ENCODE peak calls at places on chromosomes 16 and 17, in four cellular contexts. One of them, this sample, is unnamed.

GRCh38 chr16:82990155-82990554 is 363.4 kb downstream of the CDH13 start:
- DNase-seq in GM12878: no peak
- DNase-seq in H1: no peak
- DNase-seq in HepG2: no peak
- DNase-seq in this sample: no peak

GRCh38 chr16:57637424-57637823 is 9.0 kb downstream of the ADGRG1 start:
- DNase-seq in HepG2: no peak
- DNase-seq in GM12878: no peak
- DNase-seq in H1: no peak
- DNase-seq in this sample: no peak

GRCh38 chr17:44008205-44008909 is 3.9 kb downstream of the NAGS start:
- DNase-seq in H1: no peak
- DNase-seq in HepG2: no peak
- DNase-seq in GM12878: no peak
- DNase-seq in this sample: no peak

GRCh38 chr17:81509048-81509686 is 3.4 kb downstream of the ACTG1 start:
- DNase-seq in H1: no peak
- DNase-seq in GM12878: no peak
- DNase-seq in HepG2: peak
- DNase-seq in this sample: no peak

GRCh38 chr16:19835989-19836421 is 48.6 kb downstream of the GPRC5B start:
- DNase-seq in H1: no peak
- DNase-seq in GM12878: no peak
- DNase-seq in HepG2: no peak
- DNase-seq in this sample: no peak

GRCh38 chr17:20774472-20775135 is 195.1 kb downstream of the CDRT15L2 start:
- DNase-seq in HepG2: no peak
- DNase-seq in H1: no peak
- DNase-seq in GM12878: no peak
- DNase-seq in this sample: no peak

GRCh38 chr17:655618-656017 is 59.0 kb downstream of the VPS53 start:
- DNase-seq in H1: no peak
- DNase-seq in HepG2: no peak
- DNase-seq in GM12878: no peak
- DNase-seq in this sample: no peak

GRCh38 chr17:18319604-18320256 is 4.6 kb downstream of the SMCR8 start:
- DNase-seq in GM12878: no peak
- DNase-seq in HepG2: peak
- DNase-seq in H1: peak
- DNase-seq in this sample: no peak

GRCh38 chr17:75115545-75115944 is 5.8 kb downstream of the ARMC7 start:
- DNase-seq in H1: no peak
- DNase-seq in GM12878: no peak
- DNase-seq in HepG2: no peak
- DNase-seq in this sample: no peak

GRCh38 chr17:32876414-32877163 is at the start of gene MYO1D:
- DNase-seq in HepG2: peak
- DNase-seq in H1: no peak
- DNase-seq in GM12878: no peak
- DNase-seq in this sample: peak

GRCh38 chr16:17125671-17126070 is 345.1 kb downstream of the XYLT1 start:
- DNase-seq in HepG2: no peak
- DNase-seq in H1: no peak
- DNase-seq in GM12878: no peak
- DNase-seq in this sample: no peak

GRCh38 chr16:12896562-12896961 is 4.8 kb upstream of the SHISA9 start:
- DNase-seq in HepG2: peak
- DNase-seq in GM12878: no peak
- DNase-seq in H1: no peak
- DNase-seq in this sample: peak

GRCh38 chr17:77186141-77186604 is 45.4 kb downstream of the SEC14L1 start:
- DNase-seq in HepG2: no peak
- DNase-seq in GM12878: no peak
- DNase-seq in H1: no peak
- DNase-seq in this sample: no peak

GRCh38 chr17:3802461-3803307 is 1.7 kb upstream of the ITGAE start:
- DNase-seq in HepG2: peak
- DNase-seq in GM12878: no peak
- DNase-seq in H1: no peak
- DNase-seq in this sample: no peak

GRCh38 chr16:55406651-55407050 is 72.3 kb upstream of the MMP2 start:
- DNase-seq in GM12878: no peak
- DNase-seq in HepG2: no peak
- DNase-seq in H1: no peak
- DNase-seq in this sample: no peak

GRCh38 chr16:57801098-57801855 is 1.0 kb downstream of the KIFC3 start:
- DNase-seq in H1: no peak
- DNase-seq in HepG2: no peak
- DNase-seq in GM12878: no peak
- DNase-seq in this sample: peak

GRCh38 chr16:7363397-7364053 is 30.9 kb downstream of the RBFOX1 start:
- DNase-seq in H1: no peak
- DNase-seq in GM12878: no peak
- DNase-seq in HepG2: no peak
- DNase-seq in this sample: no peak

GRCh38 chr16:87131996-87132345 is 185.2 kb downstream of the C16orf95 start:
- DNase-seq in GM12878: no peak
- DNase-seq in HepG2: no peak
- DNase-seq in H1: no peak
- DNase-seq in this sample: no peak

GRCh38 chr16:1917056-1917664 is 1.1 kb downstream of the HS3ST6 start:
- DNase-seq in GM12878: no peak
- DNase-seq in HepG2: no peak
- DNase-seq in H1: no peak
- DNase-seq in this sample: no peak
- TF ChIP-seq EZH2 in GM12878: no peak
- TF ChIP-seq EZH2 in HepG2: no peak
- TF ChIP-seq EZH2 in H1: no peak
- TF ChIP-seq EZH2 in this sample: no peak

DNA sequence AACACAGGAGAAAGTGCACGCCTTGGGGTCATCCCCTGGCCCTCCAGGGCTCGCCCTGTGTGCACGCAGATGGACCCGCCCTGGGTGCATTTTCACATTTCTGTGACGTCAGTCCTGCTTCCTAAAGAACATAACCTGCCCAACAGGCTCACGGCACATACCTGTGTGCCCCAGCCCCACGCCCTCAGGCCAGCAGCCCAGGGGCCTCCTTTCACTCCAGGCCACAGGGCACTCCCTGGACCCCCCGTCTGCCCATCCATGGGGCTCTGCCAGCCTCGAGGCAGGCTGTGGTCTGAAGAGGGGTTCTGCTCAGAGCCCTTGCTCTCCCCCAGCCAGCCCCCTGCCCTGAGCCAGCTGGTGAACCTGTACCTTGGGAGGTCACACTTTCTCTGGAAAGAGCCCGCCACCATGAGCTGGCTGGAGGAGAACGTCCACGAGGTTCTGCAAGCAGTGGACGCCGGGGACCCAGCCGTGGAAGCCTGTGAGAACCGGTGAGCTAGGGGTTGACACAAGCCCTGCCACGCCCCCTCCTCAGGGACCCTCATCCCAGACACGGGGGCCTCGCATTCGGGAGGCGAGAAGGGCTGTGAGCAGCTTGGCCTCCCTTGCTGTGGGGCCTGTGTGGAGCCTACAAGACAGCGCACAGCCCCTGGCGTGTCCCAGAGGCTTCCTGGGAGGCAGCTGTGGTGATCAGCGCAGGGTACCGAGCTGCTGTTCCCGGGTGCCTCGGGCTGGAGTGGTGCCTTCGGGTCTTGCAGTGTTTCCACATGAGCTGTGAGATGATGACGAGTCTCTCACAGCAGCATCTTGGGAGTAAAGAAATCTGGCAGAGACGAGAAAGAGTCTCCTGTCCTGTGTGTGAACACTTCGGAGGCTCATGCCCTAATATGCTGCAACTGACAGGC is 13.8 kb upstream of the MC1R start:
- DNase-seq in HepG2: no peak
- DNase-seq in GM12878: no peak
- DNase-seq in H1: no peak
- DNase-seq in this sample: no peak
- TF ChIP-seq CHD2 in HepG2: no peak
- TF ChIP-seq CHD2 in GM12878: no peak
- TF ChIP-seq CHD2 in H1: no peak
- TF ChIP-seq CHD2 in this sample: no peak

GRCh38 chr17:48726916-48727286 is 1.6 kb downstream of the HOXB13 start:
- DNase-seq in H1: no peak
- DNase-seq in GM12878: no peak
- DNase-seq in HepG2: no peak
- DNase-seq in this sample: no peak
- TF ChIP-seq EZH2 in H1: peak
- TF ChIP-seq EZH2 in GM12878: peak
- TF ChIP-seq EZH2 in HepG2: no peak
- TF ChIP-seq EZH2 in this sample: no peak

DNA sequence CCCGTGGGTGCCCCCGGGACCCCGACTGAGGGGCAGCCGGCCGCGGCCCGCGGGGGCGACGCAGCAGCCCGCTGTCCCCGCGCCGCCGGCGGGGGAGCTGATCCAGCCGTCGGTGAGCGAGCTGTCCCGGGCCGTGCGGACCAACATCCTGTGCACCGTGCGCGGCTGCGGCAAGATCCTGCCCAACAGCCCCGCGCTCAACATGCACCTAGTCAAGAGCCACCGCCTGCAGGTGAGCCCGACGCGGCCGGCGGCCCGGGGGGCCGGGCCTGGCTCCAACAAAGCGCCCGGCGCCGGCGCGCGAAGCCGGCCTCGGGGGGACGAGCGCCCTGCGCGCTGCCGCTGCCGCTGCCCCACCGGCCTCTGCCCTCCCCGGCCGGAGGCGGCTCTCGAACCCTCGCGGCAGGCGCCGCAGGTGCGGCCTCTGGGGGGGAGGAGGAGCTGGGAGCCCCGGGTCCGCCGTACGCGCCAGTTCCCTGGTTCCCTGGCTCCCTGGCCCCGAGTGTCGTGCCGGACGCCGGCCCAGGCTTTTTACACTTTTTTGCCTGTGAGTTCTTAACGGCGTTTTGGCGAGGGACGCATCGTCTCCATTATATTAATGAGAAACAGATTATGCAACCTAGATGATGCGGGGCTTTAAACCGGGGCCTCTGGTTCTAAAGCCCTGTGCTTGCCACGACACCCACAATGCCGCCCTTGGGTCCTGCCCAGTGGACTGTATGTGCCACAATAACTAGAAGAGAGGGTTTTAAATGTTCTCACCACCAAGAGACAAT is 521 bp downstream of the ATMIN start:
- DNase-seq in H1: no peak
- DNase-seq in HepG2: peak
- DNase-seq in GM12878: no peak
- DNase-seq in this sample: peak
- TF ChIP-seq CHD2 in H1: no peak
- TF ChIP-seq CHD2 in HepG2: no peak
- TF ChIP-seq CHD2 in GM12878: no peak
- TF ChIP-seq CHD2 in this sample: no peak

DNA sequence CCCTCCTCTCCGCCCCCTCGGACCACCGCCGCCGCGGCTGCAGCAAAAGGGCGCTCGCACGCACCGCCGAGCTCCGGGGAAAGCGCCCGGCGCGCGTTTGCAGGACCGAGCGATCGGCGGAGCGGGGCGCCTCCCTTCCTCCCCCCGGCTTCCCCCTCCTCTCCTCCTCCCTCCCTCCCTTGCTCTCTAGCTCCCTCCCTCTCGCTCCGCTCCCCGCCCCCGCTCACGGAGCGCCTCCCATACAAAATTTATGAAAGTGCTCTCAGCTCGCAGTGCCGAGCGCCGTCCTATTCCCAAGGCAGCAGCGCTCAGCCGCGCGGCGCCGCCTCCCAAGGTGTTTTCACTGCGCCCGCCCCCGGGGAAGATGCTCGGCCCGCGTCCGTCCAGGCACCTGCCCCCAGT is at the start of gene RTN4RL1:
- DNase-seq in HepG2: no peak
- DNase-seq in GM12878: no peak
- DNase-seq in H1: no peak
- DNase-seq in this sample: peak
- TF ChIP-seq EZH2 in HepG2: no peak
- TF ChIP-seq EZH2 in GM12878: no peak
- TF ChIP-seq EZH2 in H1: no peak
- TF ChIP-seq EZH2 in this sample: no peak

GRCh38 chr17:28716740-28717577 is 709 bp downstream of the RAB34 start:
- DNase-seq in GM12878: no peak
- DNase-seq in HepG2: no peak
- DNase-seq in H1: no peak
- DNase-seq in this sample: no peak
- TF ChIP-seq CHD2 in GM12878: no peak
- TF ChIP-seq CHD2 in HepG2: no peak
- TF ChIP-seq CHD2 in H1: no peak
- TF ChIP-seq CHD2 in this sample: no peak